ENCODE peak calls at places on chromosomes 11 and 22, in seven cellular contexts. S is tibial artery, A is HL-60, Z is choroid plexus epithelial cell, G is A549, V is GM23338, T is thoracic aorta. B is an unnamed sample.

GRCh38 chr11:118311518-118311917 is 7.0 kb downstream of the CD3E start:
- DNase-seq in A (no peak), Z (no peak), S (no peak), G (no peak), V (no peak), T (no peak), B (no peak)

GRCh38 chr11:117822031-117822521 is 2.5 kb downstream of the FXYD2 start:
- DNase-seq in G (no peak), Z (peak; percentile 46), A (no peak), V (peak; percentile 74), S (no peak), T (no peak), B (no peak)

GRCh38 chr22:33362702-33363101 is 304.5 kb upstream of the SYN3 start:
- DNase-seq in V (no peak), T (no peak), A (no peak), S (no peak), Z (no peak), G (no peak), B (no peak)

GRCh38 chr11:116499396-116500001 is 273.3 kb downstream of the BUD13 start:
- DNase-seq in V (peak; percentile 99), S (peak; percentile 64), G (peak; percentile 27), A (peak; percentile 14), Z (peak; percentile 45), T (no peak), B (peak; percentile 85)

GRCh38 chr11:61307354-61307753 is 12.2 kb upstream of the VWCE start:
- DNase-seq in T (no peak), V (no peak), Z (no peak), S (no peak), A (no peak), G (no peak), B (no peak)

GRCh38 chr11:115941481-115941993 is 437.3 kb upstream of the CADM1 start:
- DNase-seq in T (peak; percentile 2), S (peak; percentile 76), V (no peak), Z (peak; percentile 31), G (no peak), A (peak; percentile 51), B (no peak)

GRCh38 chr22:46224044-46224746 is 25.9 kb downstream of the CDPF1 start:
- DNase-seq in T (no peak), Z (no peak), A (no peak), G (no peak), V (no peak), S (no peak), B (no peak)

GRCh38 chr11:46625406-46625805 is 8.1 kb downstream of the ATG13 start:
- DNase-seq in T (no peak), A (no peak), Z (no peak), G (no peak), S (no peak), V (peak; percentile 24), B (no peak)

GRCh38 chr11:66981976-66982578 is 7.0 kb downstream of the C11orf86 start:
- DNase-seq in T (peak; percentile 49), V (no peak), S (peak; percentile 89), G (peak; percentile 69), Z (peak; percentile 89), A (peak; percentile 32), B (no peak)

GRCh38 chr11:11973361-11973800 is 35.0 kb downstream of the DKK3 start:
- DNase-seq in A (no peak), G (no peak), T (peak; percentile 56), S (peak; percentile 93), V (no peak), Z (peak; percentile 36), B (peak; percentile 50)

GRCh38 chr11:118895093-118896039 is 11.7 kb downstream of the CXCR5 start:
- DNase-seq in S (no peak), Z (no peak), A (no peak), V (peak; percentile 37), T (no peak), G (no peak), B (no peak)

GRCh38 chr11:111946499-111946898 is 9.4 kb downstream of the DIXDC1 start:
- DNase-seq in G (no peak), T (no peak), A (no peak), V (no peak), Z (peak; percentile 52), S (no peak), B (no peak)

DNA sequence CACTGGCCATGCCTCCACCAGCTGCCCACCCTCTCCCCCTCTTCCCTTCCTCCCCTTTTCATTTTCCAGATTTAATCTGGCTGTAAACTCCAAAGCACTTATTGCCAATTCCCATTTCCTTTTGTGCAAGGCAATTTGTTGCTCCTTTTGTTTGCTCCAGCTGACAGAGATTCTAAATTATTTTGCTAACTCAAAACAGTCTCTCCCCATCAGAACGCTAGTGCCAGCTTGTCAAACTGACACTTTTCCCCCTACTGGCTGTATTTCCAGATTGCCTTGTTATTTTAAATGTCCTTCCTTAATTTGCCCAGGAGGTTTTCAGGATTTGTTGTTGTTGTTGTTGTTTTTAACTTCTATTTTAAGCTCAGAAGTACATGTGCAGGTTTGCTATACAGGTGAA is 57.0 kb upstream of the PAK1 start:
- DNase-seq in V (peak; percentile 38), Z (no peak), S (no peak), T (no peak), A (no peak), G (no peak), B (no peak)
- TF ChIP-seq CTCF in V (peak; percentile 52), Z (no peak), S (no peak), T (no peak), A (no peak), G (no peak), B (peak; percentile 31)

GRCh38 chr22:31977939-31978338 is 33.6 kb downstream of the YWHAH start:
- DNase-seq in Z (no peak), G (no peak), S (no peak), T (no peak), A (no peak), V (no peak), B (no peak)

GRCh38 chr22:31983911-31984661 is 39.8 kb downstream of the YWHAH start:
- DNase-seq in G (no peak), T (no peak), Z (no peak), S (no peak), V (no peak), A (no peak), B (no peak)

GRCh38 chr22:31977141-31977781 is 32.9 kb downstream of the YWHAH start:
- DNase-seq in G (peak; percentile 71), Z (peak; percentile 84), S (peak; percentile 75), V (peak; percentile 96), A (peak; percentile 26), T (no peak), B (peak; percentile 77)

DNA sequence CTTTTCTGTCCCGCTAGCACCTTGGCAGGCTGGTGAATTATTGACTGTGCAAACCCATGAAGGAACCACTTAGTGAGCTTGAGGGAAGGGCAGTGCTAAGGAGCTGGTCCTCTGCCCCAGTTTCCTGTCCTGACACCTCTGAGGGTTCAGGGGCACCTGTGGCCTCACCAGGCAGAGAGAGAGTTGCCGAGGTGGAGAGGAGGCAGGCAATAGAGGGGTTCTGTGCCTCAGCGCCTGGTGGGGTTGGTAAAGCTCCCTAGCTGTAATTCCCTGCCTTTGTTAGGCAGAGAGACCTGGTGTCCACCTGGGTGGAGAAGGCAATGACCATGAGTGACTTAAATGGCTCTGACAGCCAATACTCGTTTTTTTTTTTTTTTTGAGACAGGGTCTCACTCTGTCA is 36.3 kb downstream of the YWHAH start:
- DNase-seq in V (no peak), T (no peak), A (no peak), S (no peak), G (no peak), Z (no peak), B (no peak)
- TF ChIP-seq CTCF in V (no peak), T (no peak), A (no peak), S (no peak), G (no peak), Z (no peak), B (no peak)

GRCh38 chr11:120622189-120622912 is 110.8 kb downstream of the GRIK4 start:
- DNase-seq in T (no peak), S (no peak), G (no peak), A (peak; percentile 3), V (peak; percentile 59), Z (no peak), B (no peak)
- TF ChIP-seq CTCF in T (no peak), S (no peak), G (no peak), A (no peak), V (peak; percentile 60), Z (peak; percentile 2), B (peak; percentile 50)

GRCh38 chr22:37692627-37693285 is 4.1 kb upstream of the TRIOBP start:
- DNase-seq in A (no peak), V (no peak), T (no peak), S (no peak), G (no peak), Z (no peak), B (no peak)

GRCh38 chr22:37697540-37697835 is 640 bp downstream of the TRIOBP start:
- DNase-seq in Z (no peak), V (no peak), G (no peak), T (no peak), S (no peak), A (no peak), B (no peak)

GRCh38 chr22:37701121-37701786 is 4.4 kb downstream of the TRIOBP start:
- DNase-seq in Z (no peak), S (no peak), A (peak; percentile 80), G (no peak), T (no peak), V (no peak), B (no peak)

GRCh38 chr22:37690901-37691504 is 4.9 kb downstream of the NOL12 start:
- DNase-seq in Z (no peak), A (no peak), V (no peak), G (no peak), S (no peak), T (no peak), B (no peak)

GRCh38 chr22:37696657-37697539 is at the start of gene TRIOBP:
- DNase-seq in G (peak; percentile 77), A (no peak), T (peak; percentile 96), S (peak; percentile 97), Z (peak; percentile 94), V (peak; percentile 100), B (peak; percentile 93)
- TF ChIP-seq CTCF in G (no peak), A (no peak), T (peak; percentile 53), S (peak; percentile 42), Z (peak; percentile 56), V (peak; percentile 33), B (peak; percentile 67)

DNA sequence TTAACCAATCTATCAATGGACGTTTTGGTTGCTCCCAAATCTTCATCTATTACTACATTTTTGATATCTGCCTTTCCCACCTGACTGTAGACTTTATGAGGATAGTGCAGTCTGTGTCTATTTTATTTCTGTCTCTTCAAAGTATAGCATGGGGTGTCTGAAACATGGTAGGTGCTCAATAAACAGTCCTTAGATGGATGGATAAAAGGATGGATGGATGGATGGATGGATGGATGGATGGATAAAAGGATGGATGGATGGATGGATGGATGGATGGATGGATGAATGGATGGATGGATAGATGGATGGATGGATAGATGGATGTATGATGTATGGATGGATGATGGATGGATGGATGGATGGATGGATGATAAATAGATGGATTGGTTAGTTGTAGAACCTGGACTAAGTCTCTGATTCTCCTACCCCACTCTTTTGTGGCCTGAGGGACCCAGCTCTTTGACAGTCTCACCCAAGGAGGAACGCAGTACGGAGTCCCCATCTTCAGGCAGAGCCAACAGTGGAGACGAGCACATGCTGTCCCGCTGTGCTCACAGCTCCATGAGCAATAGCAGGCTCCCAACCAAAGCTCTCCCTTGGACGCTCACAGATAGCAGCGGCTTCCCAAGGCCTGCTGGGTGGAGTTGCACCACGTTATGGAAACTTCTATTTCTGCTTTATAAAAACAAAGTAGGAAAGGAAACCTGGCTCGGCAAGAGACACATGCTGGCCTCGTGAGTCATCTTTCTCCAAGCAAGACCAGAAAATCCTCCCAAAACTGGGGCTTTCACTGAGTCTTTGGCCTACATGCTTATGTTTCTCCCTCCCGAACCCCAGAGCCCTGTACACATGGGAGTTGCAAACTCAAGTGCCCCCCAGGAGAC is 448.0 kb downstream of the MIAT start:
- DNase-seq in V (no peak), Z (peak; percentile 97), S (peak; percentile 95), T (peak; percentile 60), G (no peak), A (no peak), B (no peak)
- TF ChIP-seq CTCF in V (no peak), Z (no peak), S (no peak), T (no peak), G (no peak), A (no peak), B (no peak)

GRCh38 chr11:58958500-58958899 is 19.2 kb downstream of the GLYATL1 start:
- DNase-seq in Z (peak; percentile 6), G (no peak), T (no peak), V (peak; percentile 73), S (no peak), A (peak; percentile 7), B (no peak)
- TF ChIP-seq CTCF in Z (peak; percentile 35), G (no peak), T (peak; percentile 26), V (peak; percentile 73), S (no peak), A (no peak), B (peak; percentile 56)